ENCODE peak calls at places on chromosomes 11 and 22, in four cellular contexts. One of them, this sample, is unnamed. For H3K27me3, the result is how much of the 10 kb centered on the place peaks cover.

GRCh38 chr11:128453444-128454336 is 133.7 kb downstream of the ETS1 start:
- DNase-seq in GM23338: no peak
- DNase-seq in GM12878: no peak
- DNase-seq in stomach: peak
- DNase-seq in this sample: peak

GRCh38 chr11:132054822-132055221 is 684.4 kb downstream of the NTM start:
- DNase-seq in GM23338: no peak
- DNase-seq in GM12878: no peak
- DNase-seq in stomach: no peak
- DNase-seq in this sample: no peak

GRCh38 chr11:46529086-46529905 is 64.5 kb downstream of the AMBRA1 start:
- DNase-seq in GM23338: peak
- DNase-seq in GM12878: no peak
- DNase-seq in stomach: peak
- DNase-seq in this sample: peak

GRCh38 chr11:12017243-12017678 is 8.8 kb upstream of the DKK3 start:
- DNase-seq in GM23338: no peak
- DNase-seq in GM12878: no peak
- DNase-seq in stomach: no peak
- DNase-seq in this sample: no peak

GRCh38 chr22:45966320-45966891 is 10.6 kb downstream of the WNT7B start:
- DNase-seq in GM23338: no peak
- DNase-seq in GM12878: no peak
- DNase-seq in stomach: no peak
- DNase-seq in this sample: no peak

GRCh38 chr22:30266445-30267381 is at the start of gene OSM:
- DNase-seq in GM23338: no peak
- DNase-seq in GM12878: no peak
- DNase-seq in stomach: peak
- DNase-seq in this sample: peak

GRCh38 chr11:113689711-113690618 is 16.1 kb downstream of the TMPRSS5 start:
- DNase-seq in GM23338: no peak
- DNase-seq in GM12878: no peak
- DNase-seq in stomach: no peak
- DNase-seq in this sample: no peak

GRCh38 chr22:38051900-38052862 is 5.0 kb upstream of the PICK1 start:
- DNase-seq in GM23338: peak
- DNase-seq in GM12878: peak
- DNase-seq in stomach: peak
- DNase-seq in this sample: peak

GRCh38 chr11:26993965-26994446 is at the start of gene FIBIN:
- DNase-seq in GM23338: peak
- DNase-seq in GM12878: no peak
- DNase-seq in stomach: no peak
- DNase-seq in this sample: peak

GRCh38 chr11:18650859-18651557 is 16.9 kb upstream of the SPTY2D1 start:
- DNase-seq in GM23338: peak
- DNase-seq in GM12878: peak
- DNase-seq in stomach: peak
- DNase-seq in this sample: no peak

GRCh38 chr11:103547009-103547408 is 437.8 kb downstream of the DYNC2H1 start:
- DNase-seq in GM23338: no peak
- DNase-seq in GM12878: no peak
- DNase-seq in stomach: no peak
- DNase-seq in this sample: no peak

GRCh38 chr22:26169312-26170111 is at the start of gene SEZ6L:
- DNase-seq in GM23338: peak
- DNase-seq in GM12878: no peak
- DNase-seq in stomach: no peak
- DNase-seq in this sample: no peak

GRCh38 chr11:44016546-44017442 is 31.0 kb upstream of the ACCSL start:
- DNase-seq in GM23338: no peak
- DNase-seq in GM12878: no peak
- DNase-seq in stomach: peak
- DNase-seq in this sample: peak

GRCh38 chr11:6812391-6813005 is 13.0 kb upstream of the OR6A2 start:
- DNase-seq in GM23338: peak
- DNase-seq in GM12878: peak
- DNase-seq in stomach: no peak
- DNase-seq in this sample: no peak

GRCh38 chr22:23697031-23697970 is 6.5 kb downstream of the RGL4 start:
- DNase-seq in GM23338: no peak
- DNase-seq in GM12878: no peak
- DNase-seq in stomach: no peak
- DNase-seq in this sample: no peak

GRCh38 chr22:29385748-29386147 is 2.6 kb downstream of the AP1B1 start:
- DNase-seq in GM23338: no peak
- DNase-seq in GM12878: peak
- DNase-seq in stomach: peak
- DNase-seq in this sample: no peak

GRCh38 chr11:125367710-125368109 is 128.4 kb downstream of the FEZ1 start:
- DNase-seq in GM23338: no peak
- DNase-seq in GM12878: no peak
- DNase-seq in stomach: no peak
- DNase-seq in this sample: no peak

GRCh38 chr22:50700387-50701075 is 27.9 kb downstream of the SHANK3 start:
- DNase-seq in GM23338: no peak
- DNase-seq in GM12878: no peak
- DNase-seq in stomach: no peak
- DNase-seq in this sample: peak

GRCh38 chr11:79794484-79795393 is 353.9 kb upstream of the TENM4 start:
- DNase-seq in GM23338: peak
- DNase-seq in GM12878: no peak
- DNase-seq in stomach: no peak
- DNase-seq in this sample: no peak

GRCh38 chr11:65644837-65645236 is 6.9 kb downstream of the SIPA1 start:
- DNase-seq in GM23338: no peak
- DNase-seq in GM12878: no peak
- DNase-seq in stomach: no peak
- DNase-seq in this sample: no peak

GRCh38 chr11:116829525-116830183 is at the start of gene APOC3:
- DNase-seq in GM23338: no peak
- DNase-seq in GM12878: no peak
- DNase-seq in stomach: no peak
- DNase-seq in this sample: peak
- H3K27me3 ChIP-seq in GM23338: under half
- H3K27me3 ChIP-seq in GM12878: under half
- H3K27me3 ChIP-seq in stomach: under half
- H3K27me3 ChIP-seq in this sample: under half

GRCh38 chr11:20015529-20016427 is 144.5 kb downstream of the DBX1 start:
- DNase-seq in GM23338: no peak
- DNase-seq in GM12878: no peak
- DNase-seq in stomach: no peak
- DNase-seq in this sample: no peak
- TF ChIP-seq POLR2AphosphoS5 in GM23338: no peak
- TF ChIP-seq POLR2AphosphoS5 in GM12878: no peak
- TF ChIP-seq POLR2AphosphoS5 in stomach: no peak
- TF ChIP-seq POLR2AphosphoS5 in this sample: no peak

DNA sequence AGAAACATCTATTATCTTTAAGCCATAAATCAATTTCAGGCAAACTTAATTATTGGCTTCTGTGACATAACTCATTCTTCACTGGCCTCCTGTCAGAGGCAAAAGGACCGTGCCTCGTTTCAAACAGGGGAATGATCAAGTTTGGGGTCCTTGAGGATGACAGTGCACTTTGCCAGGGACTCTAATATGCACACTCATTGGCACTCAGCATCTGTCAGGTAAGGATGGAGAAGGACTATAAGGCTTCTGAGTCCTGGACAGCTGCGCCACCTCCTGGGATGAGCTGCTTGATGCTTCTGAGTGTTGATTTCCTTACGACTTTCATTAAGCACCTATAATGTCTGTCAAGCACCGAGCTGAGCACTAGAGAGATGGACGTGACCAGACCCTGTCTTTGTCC is 20.2 kb downstream of the BPIFC start:
- DNase-seq in GM23338: peak
- DNase-seq in GM12878: no peak
- DNase-seq in stomach: no peak
- DNase-seq in this sample: no peak
- TF ChIP-seq CTCF in GM23338: peak
- TF ChIP-seq CTCF in GM12878: peak
- TF ChIP-seq CTCF in stomach: no peak
- TF ChIP-seq CTCF in this sample: no peak

GRCh38 chr11:110629594-110629993 is 82.6 kb downstream of the ARHGAP20 start:
- DNase-seq in GM23338: no peak
- DNase-seq in GM12878: no peak
- DNase-seq in stomach: no peak
- DNase-seq in this sample: no peak
- H3K27me3 ChIP-seq in GM23338: under half
- H3K27me3 ChIP-seq in GM12878: under half
- H3K27me3 ChIP-seq in stomach: under half
- H3K27me3 ChIP-seq in this sample: under half

DNA sequence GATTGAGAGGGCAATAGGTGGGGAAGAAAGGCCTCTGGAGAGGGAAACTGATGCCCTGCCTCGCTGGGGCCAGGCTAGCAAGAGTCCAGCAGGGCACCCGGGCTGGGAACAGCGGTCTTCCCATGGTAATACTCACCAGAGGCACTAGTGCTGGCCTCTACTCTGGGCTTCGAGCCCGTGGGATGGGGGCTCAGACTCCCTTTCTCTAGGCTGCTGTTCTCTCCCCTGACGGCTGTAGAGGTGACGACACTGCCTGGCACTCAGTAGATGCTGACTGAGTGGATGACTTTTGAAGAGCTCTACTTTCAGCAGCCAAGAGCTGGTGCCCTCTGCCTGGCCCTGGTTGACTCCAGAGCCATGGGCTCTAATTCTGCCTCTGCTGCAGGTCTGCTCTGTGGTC is 818 bp upstream of the C1QTNF4 start:
- DNase-seq in GM23338: no peak
- DNase-seq in GM12878: no peak
- DNase-seq in stomach: no peak
- DNase-seq in this sample: no peak
- TF ChIP-seq POLR2AphosphoS5 in GM23338: no peak
- TF ChIP-seq POLR2AphosphoS5 in GM12878: no peak
- TF ChIP-seq POLR2AphosphoS5 in stomach: no peak
- TF ChIP-seq POLR2AphosphoS5 in this sample: no peak

GRCh38 chr11:118901494-118902335 is 18.0 kb downstream of the CXCR5 start:
- DNase-seq in GM23338: no peak
- DNase-seq in GM12878: no peak
- DNase-seq in stomach: no peak
- DNase-seq in this sample: peak
- TF ChIP-seq CTCF in GM23338: peak
- TF ChIP-seq CTCF in GM12878: no peak
- TF ChIP-seq CTCF in stomach: no peak
- TF ChIP-seq CTCF in this sample: no peak

GRCh38 chr22:22197993-22198402 is 46.6 kb upstream of the VPREB1 start:
- DNase-seq in GM23338: no peak
- DNase-seq in GM12878: no peak
- DNase-seq in stomach: no peak
- DNase-seq in this sample: no peak
- H3K27me3 ChIP-seq in GM23338: half or more
- H3K27me3 ChIP-seq in GM12878: under half
- H3K27me3 ChIP-seq in stomach: under half
- H3K27me3 ChIP-seq in this sample: under half

DNA sequence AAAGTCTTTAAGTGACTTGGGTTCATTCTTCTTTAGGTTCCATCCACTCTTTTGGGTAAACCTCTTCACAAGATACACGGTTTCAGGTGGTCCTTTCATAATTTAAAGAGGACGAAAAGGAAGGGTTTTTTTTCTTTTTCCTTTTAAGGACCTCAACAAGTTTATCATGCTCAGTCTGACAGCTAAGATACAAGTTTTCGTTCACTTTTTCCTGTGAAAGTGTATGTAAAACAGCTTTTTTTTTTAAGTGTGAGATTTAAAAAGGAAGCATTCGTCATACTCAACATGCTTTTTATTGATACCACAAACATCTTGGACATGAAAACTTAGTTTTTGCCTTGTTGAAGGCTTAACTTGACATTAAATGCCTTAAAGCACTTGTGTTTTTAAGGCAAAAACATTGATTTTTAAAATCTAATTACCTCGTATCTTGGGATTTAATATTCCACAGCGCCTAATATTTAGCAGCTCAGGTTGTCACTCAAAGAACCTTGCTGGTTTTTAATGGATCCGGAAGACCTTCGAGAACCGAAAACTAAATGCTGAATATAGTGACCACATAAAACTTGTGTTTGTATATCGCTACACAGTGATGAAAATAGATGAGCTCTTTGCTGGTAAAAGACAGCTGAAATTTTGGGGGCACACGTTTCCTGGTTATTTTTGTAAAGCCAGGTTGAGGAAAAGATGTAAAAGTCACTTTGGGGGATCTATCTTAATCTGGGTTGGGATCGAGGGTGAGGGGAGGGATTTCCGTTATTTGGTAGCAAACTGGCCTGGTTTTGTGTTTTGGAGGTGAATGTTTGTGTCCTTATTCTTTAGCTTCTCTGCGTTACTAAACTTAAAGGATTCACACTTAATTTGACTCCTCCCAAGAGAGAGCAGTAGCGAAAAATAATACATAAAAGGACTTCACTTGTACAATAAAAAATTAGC is 2.3 kb downstream of the PCF11 start:
- DNase-seq in GM23338: no peak
- DNase-seq in GM12878: no peak
- DNase-seq in stomach: no peak
- DNase-seq in this sample: no peak
- TF ChIP-seq POLR2AphosphoS5 in GM23338: no peak
- TF ChIP-seq POLR2AphosphoS5 in GM12878: peak
- TF ChIP-seq POLR2AphosphoS5 in stomach: no peak
- TF ChIP-seq POLR2AphosphoS5 in this sample: no peak

DNA sequence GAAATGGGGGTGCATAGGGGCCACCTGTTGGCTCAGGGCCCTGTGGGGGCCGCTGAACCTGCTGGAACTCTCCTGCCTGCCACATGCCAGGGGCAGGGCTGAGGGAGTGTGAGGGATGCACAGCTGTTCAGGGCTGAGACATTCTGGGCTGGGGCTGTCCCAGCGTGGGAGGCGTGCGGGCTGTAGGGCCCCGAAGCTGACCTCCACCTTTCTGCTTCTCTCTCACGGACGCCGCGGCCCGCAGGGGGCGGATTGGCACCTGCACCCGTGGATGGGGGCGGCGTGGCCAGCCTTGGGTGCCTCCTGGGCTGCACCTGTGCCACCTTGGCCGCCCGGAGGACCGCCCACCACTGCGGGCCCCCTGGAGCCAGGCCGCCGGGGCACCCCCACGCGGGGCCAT is 4.1 kb downstream of the CCDC188 start:
- DNase-seq in GM23338: no peak
- DNase-seq in GM12878: no peak
- DNase-seq in stomach: no peak
- DNase-seq in this sample: no peak
- TF ChIP-seq CTCF in GM23338: no peak
- TF ChIP-seq CTCF in GM12878: no peak
- TF ChIP-seq CTCF in stomach: no peak
- TF ChIP-seq CTCF in this sample: no peak